ENCODE peak calls at places on chromosome 9, in six cellular contexts. Y, U, F, H, R and J are unnamed samples.

GRCh38 chr9:116870566-116870965 is 183.5 kb downstream of the TRIM32 start:
- DNase-seq in Y (peak; percentile 70), U (peak; percentile 43), F (no peak), H (no peak), R (peak; percentile 32), J (peak; percentile 2)

GRCh38 chr9:73183917-73184861 is 32.5 kb downstream of the ANXA1 start:
- DNase-seq in Y (no peak), U (no peak), F (peak; percentile 65), H (no peak), R (no peak), J (peak; percentile 21)

GRCh38 chr9:132014218-132014800 is 65.4 kb downstream of the MED27 start:
- DNase-seq in Y (no peak), U (no peak), F (no peak), H (no peak), R (no peak), J (no peak)

GRCh38 chr9:22116751-22117150 is 107.6 kb upstream of the CDKN2B start:
- DNase-seq in Y (no peak), U (no peak), F (no peak), H (no peak), R (no peak), J (no peak)

GRCh38 chr9:129330711-129331279 is 152.7 kb upstream of the IER5L start:
- DNase-seq in Y (no peak), U (no peak), F (no peak), H (no peak), R (no peak), J (no peak)

GRCh38 chr9:7656648-7657047 is 142.9 kb downstream of the DMAC1 start:
- DNase-seq in Y (no peak), U (no peak), F (peak; percentile 3), H (no peak), R (no peak), J (peak; percentile 8)

GRCh38 chr9:75891277-75892167 is 1.0 kb downstream of the PCSK5 start:
- DNase-seq in Y (peak; percentile 26), U (no peak), F (peak; percentile 8), H (no peak), R (peak; percentile 32), J (no peak)

GRCh38 chr9:92176800-92177185 is 61.6 kb upstream of the SPTLC1 start:
- DNase-seq in Y (no peak), U (no peak), F (no peak), H (no peak), R (no peak), J (no peak)

GRCh38 chr9:128020692-128021091 is 39.9 kb upstream of the EEIG1 start:
- DNase-seq in Y (no peak), U (no peak), F (no peak), H (no peak), R (peak; percentile 57), J (peak; percentile 19)

GRCh38 chr9:2477755-2478154 is 143.8 kb upstream of the VLDLR start:
- DNase-seq in Y (no peak), U (no peak), F (peak; percentile 43), H (no peak), R (no peak), J (peak; percentile 7)

GRCh38 chr9:128614728-128615127 is 41.9 kb downstream of the DYNC2I2 start:
- DNase-seq in Y (no peak), U (no peak), F (no peak), H (no peak), R (no peak), J (no peak)

GRCh38 chr9:61670616-61671015 is 480.8 kb downstream of the SPATA31A7 start:
- DNase-seq in Y (no peak), U (no peak), F (no peak), H (no peak), R (no peak), J (no peak)

GRCh38 chr9:124390812-124391658 is 24.2 kb downstream of the PSMB7 start:
- DNase-seq in Y (peak; percentile 71), U (no peak), F (peak; percentile 67), H (no peak), R (no peak), J (peak; percentile 70)

GRCh38 chr9:91643474-91644102 is 220.0 kb upstream of the NFIL3 start:
- DNase-seq in Y (no peak), U (no peak), F (peak; percentile 46), H (no peak), R (no peak), J (no peak)

GRCh38 chr9:128635266-128636023 is 21.2 kb downstream of the DYNC2I2 start:
- DNase-seq in Y (peak; percentile 93), U (peak; percentile 81), F (peak; percentile 94), H (no peak), R (peak; percentile 81), J (peak; percentile 92)

GRCh38 chr9:132651259-132651658 is 18.5 kb downstream of the DDX31 start:
- DNase-seq in Y (no peak), U (no peak), F (peak; percentile 98), H (no peak), R (peak; percentile 19), J (no peak)

GRCh38 chr9:118331622-118332045 is 627.4 kb downstream of the TLR4 start:
- DNase-seq in Y (peak; percentile 38), U (no peak), F (no peak), H (no peak), R (no peak), J (no peak)

GRCh38 chr9:121945281-121945680 is 147.8 kb downstream of the TTLL11 start:
- DNase-seq in Y (no peak), U (no peak), F (no peak), H (no peak), R (no peak), J (no peak)

GRCh38 chr9:98866435-98867108 is 59.1 kb downstream of the GALNT12 start:
- DNase-seq in Y (no peak), U (no peak), F (no peak), H (no peak), R (no peak), J (no peak)

GRCh38 chr9:131709741-131710499 is 30.0 kb downstream of the RAPGEF1 start:
- DNase-seq in Y (no peak), U (no peak), F (peak; percentile 38), H (peak; percentile 77), R (no peak), J (no peak)

GRCh38 chr9:129748249-129748648 is 4.6 kb downstream of the PTGES start:
- DNase-seq in Y (no peak), U (no peak), F (peak; percentile 34), H (no peak), R (no peak), J (no peak)

GRCh38 chr9:81032030-81032572 is 657.2 kb downstream of the TLE1 start:
- DNase-seq in Y (peak; percentile 1), U (no peak), F (peak; percentile 89), H (no peak), R (no peak), J (peak; percentile 2)

GRCh38 chr9:91658513-91659105 is 235.0 kb upstream of the NFIL3 start:
- DNase-seq in Y (no peak), U (no peak), F (no peak), H (no peak), R (no peak), J (no peak)

GRCh38 chr9:120917989-120918630 is 8.5 kb downstream of the TRAF1 start:
- DNase-seq in Y (no peak), U (no peak), F (no peak), H (no peak), R (no peak), J (no peak)

GRCh38 chr9:92774274-92774673 is 9.6 kb upstream of the BICD2 start:
- DNase-seq in Y (no peak), U (no peak), F (peak; percentile 97), H (no peak), R (no peak), J (no peak)

GRCh38 chr9:2489838-2490314 is 131.7 kb upstream of the VLDLR start:
- DNase-seq in Y (no peak), U (no peak), F (peak; percentile 60), H (no peak), R (peak; percentile 73), J (no peak)

GRCh38 chr9:87958591-87958990 is 15.7 kb downstream of the CDK20 start:
- DNase-seq in Y (no peak), U (no peak), F (no peak), H (no peak), R (no peak), J (no peak)

GRCh38 chr9:98801969-98802371 is 5.5 kb upstream of the GALNT12 start:
- DNase-seq in Y (no peak), U (no peak), F (no peak), H (no peak), R (no peak), J (no peak)

GRCh38 chr9:37984672-37985611 is 81.0 kb upstream of the SLC25A51 start:
- DNase-seq in Y (no peak), U (no peak), F (peak; percentile 72), H (no peak), R (no peak), J (no peak)

GRCh38 chr9:6598249-6598725 is 47.2 kb downstream of the GLDC start:
- DNase-seq in Y (no peak), U (no peak), F (peak; percentile 29), H (peak; percentile 92), R (no peak), J (no peak)
- TF ChIP-seq RAD21 in Y (no peak), U (no peak), F (no peak), H (peak; percentile 14), R (no peak), J (no peak)

GRCh38 chr9:108865037-108865436 is 3.0 kb downstream of the ACTL7A start:
- DNase-seq in Y (no peak), U (no peak), F (no peak), H (no peak), R (no peak), J (no peak)
- TF ChIP-seq RAD21 in Y (no peak), U (no peak), F (no peak), H (no peak), R (no peak), J (no peak)

DNA sequence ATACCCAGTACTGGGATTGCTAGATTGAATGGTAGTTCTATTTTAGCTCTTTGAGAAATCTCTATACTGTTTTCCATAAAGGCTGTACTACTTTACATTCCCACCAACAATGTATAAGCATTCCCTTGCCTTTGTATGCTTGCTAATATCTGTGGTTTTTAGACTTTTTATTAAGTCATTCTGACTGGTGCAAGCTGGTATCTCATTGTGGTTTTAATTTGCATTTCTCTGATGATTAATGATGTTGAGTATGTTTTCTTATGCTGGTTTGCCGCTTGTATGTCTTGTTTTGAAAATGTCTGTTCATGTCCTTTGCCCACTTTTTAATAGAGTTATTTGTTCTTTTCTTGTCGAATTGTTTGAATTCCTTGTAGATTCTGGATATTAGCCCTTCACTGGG is 512.7 kb upstream of the PAPPA start:
- DNase-seq in Y (no peak), U (no peak), F (peak; percentile 87), H (no peak), R (no peak), J (no peak)
- TF ChIP-seq RAD21 in Y (no peak), U (no peak), F (no peak), H (no peak), R (no peak), J (no peak)

GRCh38 chr9:109463924-109464625 is 34.0 kb downstream of the PTPN3 start:
- DNase-seq in Y (no peak), U (no peak), F (no peak), H (peak; percentile 31), R (no peak), J (no peak)

GRCh38 chr9:109468927-109469326 is 29.2 kb downstream of the PTPN3 start:
- DNase-seq in Y (no peak), U (no peak), F (no peak), H (no peak), R (no peak), J (no peak)

GRCh38 chr9:109467936-109468335 is 30.2 kb downstream of the PTPN3 start:
- DNase-seq in Y (no peak), U (no peak), F (peak; percentile 28), H (no peak), R (no peak), J (no peak)

GRCh38 chr9:109469646-109470358 is 28.3 kb downstream of the PTPN3 start:
- DNase-seq in Y (peak; percentile 69), U (peak; percentile 44), F (peak; percentile 80), H (peak; percentile 30), R (peak; percentile 74), J (peak; percentile 63)

GRCh38 chr9:109466623-109467590 is 31.2 kb downstream of the PTPN3 start:
- DNase-seq in Y (no peak), U (no peak), F (peak; percentile 3), H (no peak), R (no peak), J (no peak)
- TF ChIP-seq RAD21 in Y (no peak), U (no peak), F (no peak), H (no peak), R (no peak), J (no peak)